ENCODE peak calls at places on chromosomes 6 and 20, in seven cellular contexts. P is heart right ventricle, L is fibroblast of lung, D is brain microvascular endothelial cell, C is GM06990, E is ascending aorta, X is ovary. H is an unnamed sample.

GRCh38 chr20:63380346-63380870 is 19.3 kb upstream of the CHRNA4 start:
- DNase-seq in P (no peak), L (no peak), D (no peak), C (no peak), E (no peak), X (no peak), H (no peak)

GRCh38 chr6:158892266-158892665 is 73.1 kb upstream of the EZR start:
- DNase-seq in P (no peak), L (no peak), D (no peak), C (no peak), E (no peak), X (no peak), H (no peak)

GRCh38 chr20:23309781-23310180 is 40.8 kb upstream of the NXT1 start:
- DNase-seq in P (no peak), L (no peak), D (no peak), C (no peak), E (no peak), X (no peak), H (no peak)

GRCh38 chr20:1944345-1945099 is 49.3 kb downstream of the SIRPA start:
- DNase-seq in P (no peak), L (no peak), D (no peak), C (no peak), E (no peak), X (no peak), H (no peak)

GRCh38 chr20:48360338-48360698 is 467.5 kb downstream of the PREX1 start:
- DNase-seq in P (no peak), L (no peak), D (no peak), C (peak), E (no peak), X (no peak), H (peak)

GRCh38 chr20:39641423-39641822 is 679.3 kb downstream of the DHX35 start:
- DNase-seq in P (no peak), L (no peak), D (no peak), C (no peak), E (no peak), X (no peak), H (no peak)

GRCh38 chr20:3839328-3839727 is 7.3 kb upstream of the MAVS start:
- DNase-seq in P (no peak), L (no peak), D (no peak), C (no peak), E (no peak), X (no peak), H (no peak)

GRCh38 chr6:147194652-147195403 is 9.4 kb upstream of the STXBP5 start:
- DNase-seq in P (no peak), L (peak), D (no peak), C (no peak), E (no peak), X (no peak), H (no peak)

GRCh38 chr6:155013457-155013876 is 18.4 kb downstream of the TIAM2 start:
- DNase-seq in P (no peak), L (no peak), D (no peak), C (no peak), E (no peak), X (no peak), H (no peak)

GRCh38 chr6:136031982-136032381 is 180.5 kb downstream of the PDE7B start:
- DNase-seq in P (peak), L (peak), D (peak), C (no peak), E (no peak), X (peak), H (no peak)

GRCh38 chr6:54718541-54719023 is 128.0 kb upstream of the FAM83B start:
- DNase-seq in P (no peak), L (no peak), D (no peak), C (no peak), E (no peak), X (no peak), H (no peak)

GRCh38 chr6:152552616-152553209 is 84.4 kb downstream of the SYNE1 start:
- DNase-seq in P (peak), L (peak), D (peak), C (peak), E (no peak), X (peak), H (peak)

GRCh38 chr6:81834141-81834621 is 81.7 kb upstream of the TENT5A start:
- DNase-seq in P (peak), L (peak), D (peak), C (no peak), E (no peak), X (peak), H (no peak)

GRCh38 chr6:84137989-84138575 is 89.4 kb downstream of the CEP162 start:
- DNase-seq in P (no peak), L (no peak), D (peak), C (no peak), E (no peak), X (no peak), H (no peak)

GRCh38 chr20:53903652-53903987 is 166.8 kb downstream of the BCAS1 start:
- DNase-seq in P (no peak), L (no peak), D (no peak), C (no peak), E (no peak), X (no peak), H (no peak)

GRCh38 chr6:163539101-163539762 is 124.7 kb downstream of the QKI start:
- DNase-seq in P (no peak), L (no peak), D (no peak), C (no peak), E (no peak), X (no peak), H (no peak)

GRCh38 chr6:7461416-7461815 is 71.8 kb downstream of the RIOK1 start:
- DNase-seq in P (no peak), L (peak), D (no peak), C (no peak), E (no peak), X (no peak), H (no peak)

GRCh38 chr20:944774-945410 is 28.8 kb upstream of the ANGPT4 start:
- DNase-seq in P (no peak), L (no peak), D (no peak), C (no peak), E (no peak), X (no peak), H (no peak)

GRCh38 chr6:96194675-96195074 is 178.9 kb downstream of the FUT9 start:
- DNase-seq in P (no peak), L (no peak), D (no peak), C (no peak), E (no peak), X (no peak), H (no peak)

GRCh38 chr6:134521116-134521501 is 203.2 kb upstream of the SGK1 start:
- DNase-seq in P (no peak), L (no peak), D (no peak), C (no peak), E (no peak), X (no peak), H (no peak)

GRCh38 chr6:24205020-24205492 is 79.0 kb downstream of the NRSN1 start:
- DNase-seq in P (no peak), L (peak), D (peak), C (peak), E (no peak), X (no peak), H (no peak)

GRCh38 chr6:26197736-26198625 is 110.8 kb downstream of the HFE start:
- DNase-seq in P (no peak), L (peak), D (no peak), C (peak), E (no peak), X (no peak), H (no peak)

GRCh38 chr6:159533016-159533415 is 160.0 kb downstream of the SOD2 start:
- DNase-seq in P (no peak), L (peak), D (no peak), C (no peak), E (no peak), X (no peak), H (no peak)

GRCh38 chr6:44415424-44415823 is 27.9 kb downstream of the CDC5L start:
- DNase-seq in P (no peak), L (no peak), D (no peak), C (no peak), E (no peak), X (no peak), H (peak)

GRCh38 chr20:61951695-61952533 is 113.8 kb downstream of the TAF4 start:
- DNase-seq in P (no peak), L (peak), D (no peak), C (no peak), E (no peak), X (peak), H (no peak)

GRCh38 chr6:127221201-127221600 is 45.5 kb upstream of the RNF146 start:
- DNase-seq in P (peak), L (no peak), D (no peak), C (no peak), E (no peak), X (no peak), H (no peak)

GRCh38 chr20:36274248-36274841 is 31.8 kb upstream of the DLGAP4 start:
- DNase-seq in P (no peak), L (no peak), D (no peak), C (no peak), E (no peak), X (no peak), H (no peak)

GRCh38 chr6:52297433-52297832 is 12.9 kb upstream of the MCM3 start:
- DNase-seq in P (no peak), L (peak), D (no peak), C (peak), E (no peak), X (no peak), H (no peak)

GRCh38 chr6:119147101-119148053 is 68.9 kb upstream of the FAM184A start:
- DNase-seq in P (peak), L (peak), D (peak), C (peak), E (no peak), X (peak), H (peak)

GRCh38 chr6:64889144-64889543 is 817.9 kb downstream of the EYS start:
- DNase-seq in P (no peak), L (no peak), D (no peak), C (no peak), E (no peak), X (no peak), H (no peak)

GRCh38 chr20:9270831-9271230 is 201.9 kb downstream of the PLCB4 start:
- DNase-seq in P (no peak), L (peak), D (peak), C (no peak), E (no peak), X (no peak), H (no peak)

GRCh38 chr20:63707558-63708300 is at the start of the genes ARFRP1 and ZGPAT:
- DNase-seq in P (peak), L (peak), D (peak), C (peak), E (no peak), X (peak), H (no peak)

GRCh38 chr6:22966711-22967110 is 397.3 kb downstream of the HDGFL1 start:
- DNase-seq in P (no peak), L (no peak), D (no peak), C (no peak), E (no peak), X (no peak), H (no peak)
- TF ChIP-seq CTCF in P (no peak), L (no peak), D (no peak), C (no peak), E (no peak), X (no peak), H (no peak)

DNA sequence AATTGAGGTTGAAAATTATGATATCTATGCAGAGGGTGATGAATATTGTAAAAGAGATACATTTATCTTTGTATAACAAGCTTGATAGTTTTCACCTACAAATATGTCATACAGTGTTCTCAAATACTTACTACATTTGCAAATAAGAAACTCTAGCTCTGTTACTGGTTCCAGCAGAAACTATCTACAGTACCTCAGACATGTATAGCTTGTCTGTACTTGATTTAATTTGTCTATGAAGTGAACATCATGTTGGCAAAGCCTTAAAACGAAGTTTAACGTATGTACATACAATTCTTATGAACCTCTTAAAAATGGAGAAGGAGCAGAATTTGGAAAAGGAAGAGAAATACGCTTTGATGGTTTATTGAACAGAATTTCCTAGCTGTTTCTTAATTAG is 201.4 kb upstream of the MARCKS start:
- DNase-seq in P (no peak), L (no peak), D (no peak), C (no peak), E (no peak), X (no peak), H (no peak)
- H3K4me3 ChIP-seq in P (no peak), L (no peak), D (no peak), C (no peak), E (no peak), X (no peak), H (no peak)

GRCh38 chr20:42678895-42679294 is 510.8 kb downstream of the PTPRT start:
- DNase-seq in P (no peak), L (no peak), D (no peak), C (no peak), E (no peak), X (no peak), H (no peak)
- TF ChIP-seq CTCF in P (no peak), L (no peak), D (no peak), C (peak), E (no peak), X (no peak), H (peak)

GRCh38 chr6:148323344-148323743 is 19.3 kb upstream of the SASH1 start:
- DNase-seq in P (no peak), L (no peak), D (peak), C (no peak), E (no peak), X (no peak), H (no peak)
- H3K4me3 ChIP-seq in P (no peak), L (no peak), D (no peak), C (no peak), E (no peak), X (no peak), H (no peak)

GRCh38 chr6:93419304-93420162 is at the start of gene EPHA7:
- DNase-seq in P (peak), L (peak), D (peak), C (peak), E (peak), X (peak), H (no peak)

GRCh38 chr6:93418113-93418447 is 1.3 kb downstream of the EPHA7 start:
- DNase-seq in P (no peak), L (no peak), D (no peak), C (no peak), E (no peak), X (no peak), H (no peak)

GRCh38 chr6:93418448-93419303 is 683 bp downstream of the EPHA7 start:
- DNase-seq in P (peak), L (peak), D (peak), C (no peak), E (no peak), X (peak), H (no peak)

GRCh38 chr6:93416575-93417420 is 2.6 kb downstream of the EPHA7 start:
- DNase-seq in P (peak), L (peak), D (no peak), C (no peak), E (no peak), X (peak), H (no peak)

DNA sequence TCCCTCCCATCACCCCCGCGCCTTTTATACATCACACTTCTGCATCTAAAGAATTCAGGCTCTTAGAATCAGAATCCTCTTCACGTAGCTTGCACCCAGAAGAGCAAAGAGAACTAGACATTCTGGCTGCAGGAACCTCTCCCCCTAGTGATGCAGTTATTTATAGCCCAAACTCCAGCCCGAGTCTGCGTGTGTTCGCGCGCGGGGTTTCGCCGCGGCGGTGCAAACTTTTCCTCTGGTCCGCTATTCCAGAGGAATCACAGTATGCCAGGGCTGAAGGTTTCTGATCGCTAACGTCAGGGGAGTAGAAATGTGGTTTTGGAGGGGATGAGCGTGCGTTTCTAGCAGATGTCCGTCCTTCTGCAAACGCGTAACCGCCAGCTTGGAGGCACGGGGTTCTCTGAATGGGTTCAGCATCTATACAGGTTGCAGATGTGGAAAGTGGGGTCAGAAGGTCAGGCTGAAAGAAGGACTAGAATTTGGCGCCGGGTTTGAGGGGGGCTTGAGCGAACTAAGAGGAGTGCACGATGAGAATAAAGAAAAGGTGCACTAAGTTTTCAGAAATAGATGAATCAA is 1.9 kb downstream of the EPHA7 start:
- DNase-seq in P (peak), L (peak), D (peak), C (no peak), E (no peak), X (no peak), H (no peak)
- TF ChIP-seq CTCF in P (no peak), L (no peak), D (peak), C (no peak), E (no peak), X (no peak), H (no peak)

GRCh38 chr6:31899215-31899614 is 1.7 kb upstream of the EHMT2 start:
- DNase-seq in P (no peak), L (no peak), D (no peak), C (no peak), E (no peak), X (no peak), H (no peak)
- H3K4me3 ChIP-seq in P (no peak), L (no peak), D (no peak), C (no peak), E (no peak), X (no peak), H (no peak)

DNA sequence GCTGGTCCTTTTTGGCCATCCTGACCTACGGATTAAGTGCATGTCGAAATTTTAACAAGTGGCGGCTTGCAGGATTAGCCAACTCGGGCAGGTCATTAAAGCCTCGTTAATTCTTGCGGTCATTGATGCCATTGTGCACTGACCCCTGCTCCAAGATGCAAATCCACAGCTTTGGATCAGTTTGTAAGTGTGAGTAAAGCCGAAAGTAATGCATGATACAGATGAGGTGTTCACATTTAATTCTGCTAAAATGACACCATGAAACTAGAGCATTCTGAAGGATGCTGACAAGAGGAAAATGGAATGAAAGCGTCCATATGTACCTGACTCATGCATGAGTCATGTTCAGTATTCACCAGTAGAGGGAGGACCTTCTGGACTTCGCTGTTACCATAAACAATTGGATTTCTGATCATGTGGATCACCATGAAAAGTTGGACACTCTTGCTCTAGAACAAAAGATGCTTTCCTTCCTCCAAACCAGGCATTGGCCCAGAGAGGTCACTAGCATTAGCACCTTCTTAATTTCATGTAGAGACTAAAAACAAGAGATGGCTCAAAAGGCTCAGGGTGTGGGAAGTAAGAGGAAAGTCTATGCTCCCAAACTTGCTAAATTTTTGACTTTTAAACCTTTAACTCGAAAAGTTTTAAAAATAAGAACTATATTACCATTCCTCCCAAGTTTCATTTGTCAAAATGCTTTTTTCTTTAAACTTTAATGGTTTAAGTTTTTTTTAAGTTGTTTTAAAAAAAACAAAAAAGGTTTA is 48.0 kb downstream of the MUC22 start:
- DNase-seq in P (no peak), L (peak), D (peak), C (no peak), E (no peak), X (no peak), H (no peak)
- TF ChIP-seq CTCF in P (peak), L (peak), D (peak), C (peak), E (peak), X (peak), H (peak)